ENCODE peak calls at places on chromosomes 2 and 18, in ten cellular contexts. One of them, this sample, is unnamed.

GRCh38 chr2:11553661-11554429 is 20.0 kb downstream of the GREB1 start:
- DNase-seq in esophagus muscularis mucosa: no peak
- DNase-seq in HFF-Myc: peak; percentile 30
- DNase-seq in HFFc6: peak; percentile 67
- DNase-seq in esophagus squamous epithelium: no peak
- DNase-seq in breast epithelium: no peak
- DNase-seq in AG04450: no peak
- DNase-seq in IMR-90: peak; percentile 4
- DNase-seq in body of pancreas: no peak
- DNase-seq in nephron progenitor cell: no peak
- DNase-seq in this sample: no peak

GRCh38 chr2:38187416-38188127 is 111.6 kb upstream of the CYP1B1 start:
- DNase-seq in nephron progenitor cell: no peak
- DNase-seq in breast epithelium: peak; percentile 79
- DNase-seq in HFFc6: peak; percentile 44
- DNase-seq in body of pancreas: peak; percentile 43
- DNase-seq in esophagus squamous epithelium: no peak
- DNase-seq in HFF-Myc: no peak
- DNase-seq in esophagus muscularis mucosa: peak; percentile 93
- DNase-seq in AG04450: peak; percentile 74
- DNase-seq in IMR-90: peak; percentile 94
- DNase-seq in this sample: peak; percentile 40

GRCh38 chr2:12251121-12251520 is 465.6 kb upstream of the TRIB2 start:
- DNase-seq in AG04450: no peak
- DNase-seq in body of pancreas: no peak
- DNase-seq in esophagus squamous epithelium: no peak
- DNase-seq in nephron progenitor cell: no peak
- DNase-seq in esophagus muscularis mucosa: no peak
- DNase-seq in IMR-90: no peak
- DNase-seq in HFF-Myc: no peak
- DNase-seq in HFFc6: no peak
- DNase-seq in breast epithelium: no peak
- DNase-seq in this sample: no peak

GRCh38 chr2:33457588-33458247 is 18.7 kb upstream of the RASGRP3 start:
- DNase-seq in HFF-Myc: no peak
- DNase-seq in AG04450: no peak
- DNase-seq in IMR-90: no peak
- DNase-seq in esophagus squamous epithelium: no peak
- DNase-seq in body of pancreas: peak; percentile 83
- DNase-seq in nephron progenitor cell: no peak
- DNase-seq in esophagus muscularis mucosa: no peak
- DNase-seq in HFFc6: no peak
- DNase-seq in breast epithelium: no peak
- DNase-seq in this sample: no peak

GRCh38 chr18:74546751-74547530 is 12.6 kb downstream of the CNDP1 start:
- DNase-seq in esophagus muscularis mucosa: no peak
- DNase-seq in body of pancreas: peak; percentile 22
- DNase-seq in IMR-90: peak; percentile 29
- DNase-seq in breast epithelium: no peak
- DNase-seq in HFFc6: peak; percentile 56
- DNase-seq in AG04450: no peak
- DNase-seq in nephron progenitor cell: no peak
- DNase-seq in HFF-Myc: peak; percentile 25
- DNase-seq in esophagus squamous epithelium: no peak
- DNase-seq in this sample: no peak

GRCh38 chr2:20350753-20351554 is at the start of gene PUM2:
- DNase-seq in HFFc6: peak; percentile 88
- DNase-seq in breast epithelium: peak; percentile 95
- DNase-seq in esophagus squamous epithelium: peak; percentile 79
- DNase-seq in AG04450: peak; percentile 78
- DNase-seq in nephron progenitor cell: peak; percentile 91
- DNase-seq in body of pancreas: peak; percentile 96
- DNase-seq in esophagus muscularis mucosa: peak; percentile 98
- DNase-seq in HFF-Myc: peak; percentile 83
- DNase-seq in IMR-90: peak; percentile 94
- DNase-seq in this sample: peak; percentile 73

GRCh38 chr2:225437319-225437718 is 37.8 kb downstream of the NYAP2 start:
- DNase-seq in AG04450: no peak
- DNase-seq in IMR-90: no peak
- DNase-seq in nephron progenitor cell: no peak
- DNase-seq in esophagus muscularis mucosa: no peak
- DNase-seq in body of pancreas: no peak
- DNase-seq in esophagus squamous epithelium: no peak
- DNase-seq in breast epithelium: no peak
- DNase-seq in HFFc6: no peak
- DNase-seq in HFF-Myc: no peak
- DNase-seq in this sample: no peak

GRCh38 chr2:96423281-96423680 is 81.9 kb downstream of the NEURL3 start:
- DNase-seq in nephron progenitor cell: no peak
- DNase-seq in AG04450: no peak
- DNase-seq in body of pancreas: no peak
- DNase-seq in HFFc6: no peak
- DNase-seq in esophagus muscularis mucosa: no peak
- DNase-seq in esophagus squamous epithelium: no peak
- DNase-seq in breast epithelium: no peak
- DNase-seq in HFF-Myc: no peak
- DNase-seq in IMR-90: no peak
- DNase-seq in this sample: no peak

GRCh38 chr2:236768393-236769140 is 198.9 kb downstream of the ACKR3 start:
- DNase-seq in HFF-Myc: peak; percentile 69
- DNase-seq in AG04450: no peak
- DNase-seq in esophagus muscularis mucosa: no peak
- DNase-seq in nephron progenitor cell: no peak
- DNase-seq in esophagus squamous epithelium: no peak
- DNase-seq in breast epithelium: peak; percentile 36
- DNase-seq in body of pancreas: no peak
- DNase-seq in IMR-90: peak; percentile 14
- DNase-seq in HFFc6: peak; percentile 81
- DNase-seq in this sample: no peak

GRCh38 chr2:238667008-238667407 is 180.9 kb upstream of the TWIST2 start:
- DNase-seq in breast epithelium: peak; percentile 17
- DNase-seq in HFFc6: peak; percentile 48
- DNase-seq in body of pancreas: no peak
- DNase-seq in IMR-90: no peak
- DNase-seq in AG04450: no peak
- DNase-seq in nephron progenitor cell: no peak
- DNase-seq in esophagus muscularis mucosa: peak; percentile 60
- DNase-seq in HFF-Myc: peak; percentile 97
- DNase-seq in esophagus squamous epithelium: no peak
- DNase-seq in this sample: no peak

GRCh38 chr2:437772-438393 is 150.0 kb upstream of the ALKAL2 start:
- DNase-seq in body of pancreas: peak; percentile 71
- DNase-seq in esophagus muscularis mucosa: no peak
- DNase-seq in HFFc6: no peak
- DNase-seq in IMR-90: no peak
- DNase-seq in breast epithelium: peak; percentile 46
- DNase-seq in nephron progenitor cell: no peak
- DNase-seq in HFF-Myc: no peak
- DNase-seq in esophagus squamous epithelium: peak; percentile 22
- DNase-seq in AG04450: no peak
- DNase-seq in this sample: no peak

GRCh38 chr2:128605931-128606330 is 287.3 kb upstream of the HS6ST1 start:
- DNase-seq in body of pancreas: no peak
- DNase-seq in HFF-Myc: no peak
- DNase-seq in AG04450: no peak
- DNase-seq in esophagus muscularis mucosa: no peak
- DNase-seq in breast epithelium: no peak
- DNase-seq in IMR-90: no peak
- DNase-seq in esophagus squamous epithelium: no peak
- DNase-seq in nephron progenitor cell: no peak
- DNase-seq in HFFc6: no peak
- DNase-seq in this sample: no peak

GRCh38 chr2:128607440-128607839 is 288.8 kb upstream of the HS6ST1 start:
- DNase-seq in HFF-Myc: no peak
- DNase-seq in esophagus muscularis mucosa: no peak
- DNase-seq in AG04450: no peak
- DNase-seq in nephron progenitor cell: no peak
- DNase-seq in breast epithelium: no peak
- DNase-seq in HFFc6: no peak
- DNase-seq in body of pancreas: no peak
- DNase-seq in esophagus squamous epithelium: no peak
- DNase-seq in IMR-90: no peak
- DNase-seq in this sample: no peak

GRCh38 chr2:128608911-128609880 is 290.5 kb upstream of the HS6ST1 start:
- DNase-seq in IMR-90: no peak
- DNase-seq in body of pancreas: no peak
- DNase-seq in esophagus squamous epithelium: no peak
- DNase-seq in AG04450: no peak
- DNase-seq in HFF-Myc: no peak
- DNase-seq in breast epithelium: no peak
- DNase-seq in HFFc6: no peak
- DNase-seq in esophagus muscularis mucosa: no peak
- DNase-seq in nephron progenitor cell: no peak
- DNase-seq in this sample: no peak

GRCh38 chr2:128606837-128607236 is 288.2 kb upstream of the HS6ST1 start:
- DNase-seq in HFFc6: no peak
- DNase-seq in HFF-Myc: no peak
- DNase-seq in nephron progenitor cell: no peak
- DNase-seq in body of pancreas: no peak
- DNase-seq in breast epithelium: no peak
- DNase-seq in esophagus squamous epithelium: no peak
- DNase-seq in AG04450: no peak
- DNase-seq in IMR-90: no peak
- DNase-seq in esophagus muscularis mucosa: no peak
- DNase-seq in this sample: no peak

DNA sequence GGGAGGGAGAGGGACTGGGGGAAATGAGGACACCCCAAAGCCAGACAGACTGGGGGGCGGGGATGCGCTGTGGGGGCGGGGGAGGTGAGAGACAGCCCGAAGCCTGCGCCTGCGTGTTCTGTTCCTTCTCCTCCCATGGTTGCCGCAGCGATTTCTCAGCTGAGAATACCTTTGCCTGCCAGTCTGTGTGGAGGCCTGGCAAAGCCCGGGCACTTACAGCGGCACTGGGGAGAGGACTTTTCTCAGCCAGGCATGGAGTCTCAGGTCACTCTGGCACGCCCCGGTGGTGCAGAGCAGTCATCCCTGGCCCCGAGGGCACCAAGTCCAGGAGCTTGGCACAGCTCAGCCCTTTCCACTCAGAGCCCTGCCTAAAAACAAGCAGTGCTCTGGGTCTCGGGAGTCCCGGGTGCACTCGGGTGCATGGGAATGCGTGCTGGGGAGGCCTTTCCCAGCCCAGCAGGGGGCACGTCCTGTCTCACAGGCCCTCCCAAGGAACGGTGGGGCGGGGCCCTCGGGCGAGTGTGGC is 289.4 kb upstream of the HS6ST1 start:
- DNase-seq in breast epithelium: peak; percentile 18
- DNase-seq in HFF-Myc: no peak
- DNase-seq in IMR-90: no peak
- DNase-seq in HFFc6: no peak
- DNase-seq in body of pancreas: no peak
- DNase-seq in esophagus muscularis mucosa: no peak
- DNase-seq in nephron progenitor cell: no peak
- DNase-seq in AG04450: no peak
- DNase-seq in esophagus squamous epithelium: no peak
- DNase-seq in this sample: no peak
- TF ChIP-seq CTCF in breast epithelium: no peak
- TF ChIP-seq CTCF in HFF-Myc: no peak
- TF ChIP-seq CTCF in IMR-90: no peak
- TF ChIP-seq CTCF in HFFc6: no peak
- TF ChIP-seq CTCF in body of pancreas: no peak
- TF ChIP-seq CTCF in esophagus muscularis mucosa: no peak
- TF ChIP-seq CTCF in nephron progenitor cell: no peak
- TF ChIP-seq CTCF in AG04450: no peak
- TF ChIP-seq CTCF in esophagus squamous epithelium: no peak
- TF ChIP-seq CTCF in this sample: no peak

GRCh38 chr2:35163948-35164347 is 1191.6 kb upstream of the CRIM1 start:
- DNase-seq in AG04450: no peak
- DNase-seq in HFF-Myc: no peak
- DNase-seq in esophagus muscularis mucosa: no peak
- DNase-seq in esophagus squamous epithelium: no peak
- DNase-seq in nephron progenitor cell: no peak
- DNase-seq in body of pancreas: no peak
- DNase-seq in IMR-90: no peak
- DNase-seq in HFFc6: no peak
- DNase-seq in breast epithelium: no peak
- DNase-seq in this sample: no peak

GRCh38 chr2:35168351-35168750 is 1187.2 kb upstream of the CRIM1 start:
- DNase-seq in breast epithelium: no peak
- DNase-seq in body of pancreas: no peak
- DNase-seq in HFFc6: no peak
- DNase-seq in esophagus squamous epithelium: no peak
- DNase-seq in HFF-Myc: no peak
- DNase-seq in AG04450: no peak
- DNase-seq in IMR-90: no peak
- DNase-seq in nephron progenitor cell: no peak
- DNase-seq in esophagus muscularis mucosa: no peak
- DNase-seq in this sample: no peak
- TF ChIP-seq CTCF in breast epithelium: no peak
- TF ChIP-seq CTCF in body of pancreas: no peak
- TF ChIP-seq CTCF in HFFc6: no peak
- TF ChIP-seq CTCF in esophagus squamous epithelium: no peak
- TF ChIP-seq CTCF in HFF-Myc: no peak
- TF ChIP-seq CTCF in AG04450: no peak
- TF ChIP-seq CTCF in IMR-90: no peak
- TF ChIP-seq CTCF in nephron progenitor cell: no peak
- TF ChIP-seq CTCF in esophagus muscularis mucosa: no peak
- TF ChIP-seq CTCF in this sample: no peak

DNA sequence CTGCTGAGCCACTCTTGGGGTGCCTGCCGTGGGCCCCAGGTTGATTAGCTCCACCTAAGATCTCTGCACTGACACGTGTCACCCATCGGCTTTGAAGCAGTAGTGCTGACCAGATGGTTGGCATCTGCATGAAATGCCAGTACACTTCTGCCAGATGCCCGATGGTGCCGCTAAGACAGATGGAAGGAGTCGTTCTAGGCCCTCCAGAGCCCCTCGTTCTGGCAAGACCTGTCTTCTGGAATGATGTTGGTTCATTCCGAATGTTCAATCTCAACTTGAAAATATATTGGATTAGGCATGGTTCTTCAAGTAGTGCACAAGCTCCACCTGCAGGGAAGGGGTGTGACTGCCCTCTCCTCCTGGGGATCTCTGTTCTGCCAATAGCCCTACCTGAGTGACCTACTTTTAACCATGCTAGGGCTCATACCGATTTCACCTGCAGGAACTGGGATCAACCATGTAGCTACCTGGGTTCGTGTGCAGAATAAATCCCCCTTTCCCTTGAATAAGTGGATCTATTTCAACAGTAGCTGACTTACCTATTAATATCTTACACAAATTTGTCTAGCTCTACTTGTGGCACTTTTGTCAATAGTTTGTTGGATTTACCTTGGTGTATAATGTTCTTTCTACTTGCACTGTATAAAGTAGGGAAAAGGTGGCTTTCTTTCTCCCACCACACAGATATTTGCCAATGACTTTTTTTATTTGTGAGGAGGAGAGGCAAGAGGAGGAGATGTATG is 342.6 kb downstream of the CTNNA2 start:
- DNase-seq in body of pancreas: peak; percentile 60
- DNase-seq in esophagus squamous epithelium: no peak
- DNase-seq in IMR-90: peak; percentile 7
- DNase-seq in HFFc6: peak; percentile 2
- DNase-seq in breast epithelium: no peak
- DNase-seq in HFF-Myc: no peak
- DNase-seq in nephron progenitor cell: no peak
- DNase-seq in AG04450: no peak
- DNase-seq in esophagus muscularis mucosa: peak; percentile 77
- DNase-seq in this sample: no peak
- TF ChIP-seq CTCF in body of pancreas: peak; percentile 50
- TF ChIP-seq CTCF in esophagus squamous epithelium: no peak
- TF ChIP-seq CTCF in IMR-90: peak; percentile 53
- TF ChIP-seq CTCF in HFFc6: peak; percentile 70
- TF ChIP-seq CTCF in breast epithelium: no peak
- TF ChIP-seq CTCF in HFF-Myc: peak; percentile 10
- TF ChIP-seq CTCF in nephron progenitor cell: peak; percentile 45
- TF ChIP-seq CTCF in AG04450: peak; percentile 57
- TF ChIP-seq CTCF in esophagus muscularis mucosa: no peak
- TF ChIP-seq CTCF in this sample: no peak

GRCh38 chr2:188976545-188977268 is 2.5 kb downstream of the COL3A1 start:
- DNase-seq in esophagus muscularis mucosa: no peak
- DNase-seq in AG04450: no peak
- DNase-seq in esophagus squamous epithelium: no peak
- DNase-seq in HFFc6: peak; percentile 70
- DNase-seq in body of pancreas: peak; percentile 15
- DNase-seq in HFF-Myc: no peak
- DNase-seq in nephron progenitor cell: no peak
- DNase-seq in IMR-90: peak; percentile 81
- DNase-seq in breast epithelium: no peak
- DNase-seq in this sample: no peak
- TF ChIP-seq CTCF in esophagus muscularis mucosa: peak; percentile 59
- TF ChIP-seq CTCF in AG04450: peak; percentile 69
- TF ChIP-seq CTCF in esophagus squamous epithelium: peak; percentile 44
- TF ChIP-seq CTCF in HFFc6: peak; percentile 86
- TF ChIP-seq CTCF in body of pancreas: peak; percentile 13
- TF ChIP-seq CTCF in HFF-Myc: peak; percentile 49
- TF ChIP-seq CTCF in nephron progenitor cell: no peak
- TF ChIP-seq CTCF in IMR-90: peak; percentile 71
- TF ChIP-seq CTCF in breast epithelium: no peak
- TF ChIP-seq CTCF in this sample: no peak